ENCODE peak calls at places on chromosomes 16 and 17, in seven cellular contexts. F, S, L, M, Y, D and H are unnamed samples.

GRCh38 chr16:707062-707538 is 1.5 kb upstream of the FBXL16 start:
- DNase-seq in F (no peak), S (no peak), L (no peak), M (no peak), Y (no peak), D (no peak), H (no peak)

GRCh38 chr16:72878301-72879269 is 169.3 kb downstream of the ZFHX3 start:
- DNase-seq in F (no peak), S (no peak), L (no peak), M (no peak), Y (no peak), D (peak), H (no peak)

GRCh38 chr16:56102159-56102798 is 89.0 kb upstream of the GNAO1 start:
- DNase-seq in F (no peak), S (no peak), L (no peak), M (no peak), Y (peak), D (no peak), H (no peak)

GRCh38 chr16:56332464-56333079 is 92.8 kb downstream of the AMFR start:
- DNase-seq in F (peak), S (no peak), L (peak), M (no peak), Y (no peak), D (peak), H (no peak)

GRCh38 chr17:16649585-16649984 is 4.1 kb downstream of the ZNF624 start:
- DNase-seq in F (no peak), S (no peak), L (no peak), M (no peak), Y (no peak), D (no peak), H (no peak)

GRCh38 chr17:76074390-76075363 is at the start of gene GALR2:
- DNase-seq in F (no peak), S (no peak), L (peak), M (peak), Y (no peak), D (no peak), H (no peak)

GRCh38 chr16:8890549-8890921 is 8.4 kb downstream of the LITAFD start:
- DNase-seq in F (no peak), S (no peak), L (no peak), M (peak), Y (no peak), D (no peak), H (no peak)

GRCh38 chr17:18246880-18247612 is 11.5 kb downstream of the FLII start:
- DNase-seq in F (no peak), S (peak), L (peak), M (no peak), Y (peak), D (peak), H (no peak)

GRCh38 chr17:68199837-68200688 is 47.8 kb upstream of the AMZ2 start:
- DNase-seq in F (no peak), S (no peak), L (no peak), M (no peak), Y (no peak), D (no peak), H (no peak)

GRCh38 chr16:19666451-19666850 is 51.6 kb downstream of the KNOP1 start:
- DNase-seq in F (no peak), S (no peak), L (no peak), M (no peak), Y (no peak), D (no peak), H (no peak)

GRCh38 chr16:14302399-14303181 is 231.5 kb downstream of the MRTFB start:
- DNase-seq in F (peak), S (no peak), L (peak), M (no peak), Y (no peak), D (peak), H (no peak)

GRCh38 chr16:75472908-75473877 is 8.7 kb upstream of the TMEM170A start:
- DNase-seq in F (no peak), S (no peak), L (no peak), M (no peak), Y (no peak), D (no peak), H (no peak)

GRCh38 chr17:60102632-60103047 is 23.9 kb upstream of the HEATR6 start:
- DNase-seq in F (no peak), S (no peak), L (peak), M (no peak), Y (no peak), D (peak), H (no peak)

GRCh38 chr17:31834448-31834847 is 24.6 kb downstream of the COPRS start:
- DNase-seq in F (no peak), S (no peak), L (peak), M (no peak), Y (no peak), D (no peak), H (no peak)

GRCh38 chr17:81915331-81915730 is 2.6 kb downstream of the SIRT7 start:
- DNase-seq in F (no peak), S (no peak), L (no peak), M (no peak), Y (no peak), D (no peak), H (no peak)

GRCh38 chr16:23408242-23409201 is 44.5 kb downstream of the COG7 start:
- DNase-seq in F (no peak), S (no peak), L (no peak), M (no peak), Y (peak), D (peak), H (no peak)

GRCh38 chr17:1485311-1485747 is 7.2 kb downstream of the MYO1C start:
- DNase-seq in F (peak), S (no peak), L (peak), M (no peak), Y (no peak), D (no peak), H (peak)

GRCh38 chr16:56260378-56260987 is 69.2 kb downstream of the GNAO1 start:
- DNase-seq in F (no peak), S (no peak), L (no peak), M (no peak), Y (peak), D (no peak), H (no peak)

GRCh38 chr17:3666516-3666915 is 1.9 kb downstream of the TAX1BP3 start:
- DNase-seq in F (no peak), S (no peak), L (no peak), M (no peak), Y (no peak), D (no peak), H (no peak)

GRCh38 chr17:38349097-38349904 is 2.3 kb upstream of the SOCS7 start:
- DNase-seq in F (peak), S (peak), L (peak), M (no peak), Y (peak), D (peak), H (peak)

GRCh38 chr16:84284168-84284722 is 10.4 kb upstream of the WFDC1 start:
- DNase-seq in F (peak), S (no peak), L (no peak), M (no peak), Y (peak), D (no peak), H (no peak)

GRCh38 chr17:83008526-83008925 is 70.9 kb upstream of the METRNL start:
- DNase-seq in F (no peak), S (no peak), L (no peak), M (no peak), Y (no peak), D (no peak), H (no peak)

GRCh38 chr16:19071811-19072777 is 4.7 kb downstream of the COQ7 start:
- DNase-seq in F (peak), S (peak), L (peak), M (no peak), Y (no peak), D (peak), H (peak)

GRCh38 chr17:65896889-65897288 is 295.0 kb downstream of the CEP112 start:
- DNase-seq in F (no peak), S (no peak), L (no peak), M (no peak), Y (no peak), D (no peak), H (no peak)

GRCh38 chr16:79089735-79090284 is 510.7 kb downstream of the MAF start:
- DNase-seq in F (no peak), S (peak), L (peak), M (no peak), Y (no peak), D (no peak), H (peak)

GRCh38 chr16:2487517-2487842 is 12.6 kb downstream of the TBC1D24 start:
- DNase-seq in F (no peak), S (no peak), L (no peak), M (no peak), Y (no peak), D (no peak), H (no peak)

GRCh38 chr16:85615014-85615851 is 2.1 kb downstream of the GSE1 start:
- DNase-seq in F (peak), S (peak), L (peak), M (no peak), Y (no peak), D (no peak), H (no peak)

GRCh38 chr17:40070644-40070894 is 7.8 kb downstream of the THRA start:
- DNase-seq in F (no peak), S (no peak), L (no peak), M (no peak), Y (no peak), D (no peak), H (no peak)

GRCh38 chr16:4409081-4409932 is 7.1 kb downstream of the CORO7 start:
- DNase-seq in F (no peak), S (no peak), L (peak), M (peak), Y (no peak), D (no peak), H (no peak)

DNA sequence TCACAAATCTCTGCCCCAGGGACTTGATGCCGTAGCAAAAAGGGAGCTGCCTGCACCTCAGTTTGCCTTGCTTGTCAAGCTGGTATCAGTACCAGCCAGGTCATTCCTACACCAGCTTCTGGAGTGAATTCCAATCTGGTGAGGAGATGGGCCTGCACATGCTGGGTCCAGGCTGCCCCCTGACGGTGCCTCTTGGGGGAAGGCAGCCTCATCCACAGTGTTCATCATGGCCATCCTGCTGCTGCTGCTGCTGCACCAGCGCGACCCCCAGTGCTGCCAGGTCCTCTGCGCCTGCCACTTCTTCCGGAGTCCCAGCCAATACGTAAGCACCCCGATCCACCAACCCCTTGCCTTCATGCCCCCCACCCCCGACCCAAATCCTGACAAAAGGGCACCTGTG is 8.3 kb downstream of the MRPL27 start:
- DNase-seq in F (no peak), S (no peak), L (no peak), M (no peak), Y (peak), D (peak), H (no peak)
- TF ChIP-seq CTCF in F (no peak), S (no peak), L (no peak), M (peak), Y (no peak), D (no peak), H (no peak)

GRCh38 chr16:77786448-77786847 is 1.9 kb upstream of the VAT1L start:
- DNase-seq in F (no peak), S (no peak), L (no peak), M (no peak), Y (no peak), D (no peak), H (no peak)

GRCh38 chr16:77785365-77785764 is 3.0 kb upstream of the VAT1L start:
- DNase-seq in F (no peak), S (no peak), L (no peak), M (no peak), Y (no peak), D (no peak), H (no peak)

GRCh38 chr16:77782694-77783093 is 5.7 kb upstream of the VAT1L start:
- DNase-seq in F (no peak), S (no peak), L (no peak), M (no peak), Y (no peak), D (no peak), H (no peak)

GRCh38 chr16:77787452-77787851 is 912 bp upstream of the VAT1L start:
- DNase-seq in F (no peak), S (no peak), L (no peak), M (no peak), Y (no peak), D (no peak), H (no peak)

DNA sequence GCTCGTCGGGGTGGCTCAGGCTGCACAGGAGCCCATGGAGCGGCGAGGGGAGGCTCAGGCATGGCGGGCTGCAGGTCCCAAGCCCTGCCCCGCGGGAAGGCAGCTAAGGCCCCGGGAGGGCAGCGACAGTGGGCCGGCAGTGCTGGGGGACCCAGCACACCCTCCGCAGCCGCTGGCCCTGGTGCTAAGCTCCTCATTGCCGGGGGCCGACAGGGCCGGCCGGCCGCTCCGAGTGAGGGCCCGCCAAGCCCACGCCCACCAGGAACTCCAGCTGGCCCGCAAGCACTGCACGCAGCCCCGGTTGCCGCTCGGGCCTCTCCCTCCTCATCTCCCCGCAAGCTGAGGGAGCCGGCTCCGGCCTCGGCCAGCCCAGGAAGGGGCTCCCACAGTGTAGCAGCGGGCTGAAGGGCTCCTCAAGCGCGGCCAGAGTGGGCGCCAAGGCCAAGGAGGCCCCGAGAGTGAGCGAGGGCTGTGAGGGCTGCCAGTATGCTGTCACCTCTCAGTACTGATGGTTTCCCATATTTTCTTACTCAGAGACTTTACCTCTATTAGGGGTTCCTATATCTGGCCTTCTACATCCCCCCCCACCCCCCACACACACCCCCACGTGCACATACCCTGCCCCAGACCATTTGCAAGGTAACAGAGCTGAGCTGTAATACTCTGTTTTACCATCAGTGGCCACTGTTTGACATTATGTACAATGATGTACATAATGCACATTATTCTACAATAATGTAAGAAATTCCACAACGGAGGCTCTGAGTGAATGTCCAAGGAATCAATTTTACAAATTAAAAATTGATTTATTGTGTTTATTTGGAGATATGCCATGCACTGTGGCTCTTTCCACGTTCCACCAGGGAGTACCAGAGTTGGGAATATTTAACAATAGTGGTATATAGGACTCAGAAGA is 3.7 kb upstream of the VAT1L start:
- DNase-seq in F (no peak), S (no peak), L (no peak), M (no peak), Y (no peak), D (no peak), H (no peak)
- TF ChIP-seq CTCF in F (no peak), S (no peak), L (no peak), M (peak), Y (no peak), D (no peak), H (no peak)

DNA sequence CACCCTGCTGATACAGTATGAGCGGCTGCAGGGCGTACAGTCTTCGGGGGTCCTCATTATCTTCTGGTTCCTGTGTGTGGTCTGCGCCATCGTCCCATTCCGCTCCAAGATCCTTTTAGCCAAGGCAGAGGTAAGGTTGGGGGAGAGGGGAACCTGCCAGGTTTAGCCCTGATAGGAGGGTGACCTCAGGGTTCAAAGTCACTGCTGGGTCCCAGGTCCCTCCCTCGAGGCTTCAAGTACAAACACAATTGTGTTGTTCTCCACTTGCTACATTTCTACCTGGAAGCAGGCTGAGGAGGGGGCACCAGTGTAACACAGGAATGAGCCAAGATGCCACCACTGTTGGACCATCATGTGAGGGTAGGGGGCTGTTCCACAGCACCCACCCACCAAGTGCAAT is 22.4 kb downstream of the ABCC3 start:
- DNase-seq in F (no peak), S (no peak), L (no peak), M (no peak), Y (no peak), D (no peak), H (no peak)
- TF ChIP-seq CTCF in F (no peak), S (no peak), L (no peak), M (no peak), Y (no peak), D (no peak), H (no peak)

GRCh38 chr17:4789951-4790704 is 1.4 kb downstream of the GLTPD2 start:
- DNase-seq in F (peak), S (peak), L (peak), M (peak), Y (peak), D (peak), H (peak)
- TF ChIP-seq CTCF in F (peak), S (peak), L (peak), M (peak), Y (peak), D (peak), H (peak)